ENCODE peak calls at places on chromosomes 4 and X, in nine cellular contexts. A, T, N, I, P, C, E, Y and K are unnamed samples.

GRCh38 chr4:8643986-8644385 is 51.4 kb downstream of the CPZ start:
- DNase-seq in A (no peak), T (no peak), N (no peak), I (no peak), P (no peak), C (no peak), E (no peak), Y (peak), K (no peak)

GRCh38 chrX:31279359-31279758 is 207.5 kb upstream of the FTHL17 start:
- DNase-seq in A (no peak), T (no peak), N (no peak), I (no peak), P (no peak), C (peak), E (peak), Y (no peak), K (no peak)

GRCh38 chr4:95867919-95868318 is 28.0 kb downstream of the PDHA2 start:
- DNase-seq in A (no peak), T (no peak), N (no peak), I (no peak), P (peak), C (peak), E (no peak), Y (no peak), K (no peak)

GRCh38 chr4:84451546-84451945 is 47.5 kb downstream of the NKX6-1 start:
- DNase-seq in A (no peak), T (no peak), N (no peak), I (no peak), P (peak), C (peak), E (peak), Y (no peak), K (no peak)

GRCh38 chr4:177302371-177303100 is 7.1 kb upstream of the NEIL3 start:
- DNase-seq in A (no peak), T (no peak), N (no peak), I (no peak), P (no peak), C (no peak), E (no peak), Y (no peak), K (no peak)

GRCh38 chr4:128649161-128649560 is 160.3 kb upstream of the JADE1 start:
- DNase-seq in A (no peak), T (no peak), N (no peak), I (no peak), P (no peak), C (peak), E (no peak), Y (no peak), K (no peak)

GRCh38 chr4:112509243-112510190 is 6.5 kb downstream of the NEUROG2 start:
- DNase-seq in A (no peak), T (no peak), N (peak), I (no peak), P (no peak), C (no peak), E (no peak), Y (no peak), K (no peak)

GRCh38 chr4:156598138-156598681 is 373.4 kb downstream of the PDGFC start:
- DNase-seq in A (no peak), T (no peak), N (no peak), I (no peak), P (no peak), C (peak), E (peak), Y (no peak), K (no peak)

GRCh38 chr4:37770016-37770415 is 56.5 kb upstream of the PGM2 start:
- DNase-seq in A (no peak), T (no peak), N (no peak), I (no peak), P (no peak), C (no peak), E (peak), Y (no peak), K (no peak)

GRCh38 chr4:180565856-180566431 is 1677.3 kb upstream of the TENM3 start:
- DNase-seq in A (no peak), T (no peak), N (no peak), I (no peak), P (no peak), C (no peak), E (no peak), Y (no peak), K (no peak)

GRCh38 chrX:25853002-25853479 is 285.1 kb upstream of the MAGEB18 start:
- DNase-seq in A (no peak), T (no peak), N (no peak), I (no peak), P (no peak), C (no peak), E (no peak), Y (no peak), K (no peak)

GRCh38 chr4:133143775-133144430 is 5.2 kb upstream of the PCDH10 start:
- DNase-seq in A (no peak), T (no peak), N (no peak), I (no peak), P (no peak), C (no peak), E (no peak), Y (no peak), K (no peak)

GRCh38 chrX:40912166-40912565 is 173.1 kb upstream of the USP9X start:
- DNase-seq in A (no peak), T (no peak), N (no peak), I (no peak), P (no peak), C (no peak), E (no peak), Y (no peak), K (no peak)

GRCh38 chr4:182531555-182532162 is 288.5 kb downstream of the TENM3 start:
- DNase-seq in A (no peak), T (no peak), N (no peak), I (no peak), P (no peak), C (no peak), E (peak), Y (no peak), K (no peak)

GRCh38 chr4:101280866-101281600 is 66.3 kb downstream of the PPP3CA start:
- DNase-seq in A (no peak), T (no peak), N (no peak), I (no peak), P (no peak), C (no peak), E (no peak), Y (no peak), K (no peak)

GRCh38 chr4:144754562-144755410 is 108.8 kb downstream of the HHIP start:
- DNase-seq in A (no peak), T (peak), N (no peak), I (no peak), P (no peak), C (no peak), E (peak), Y (no peak), K (no peak)

DNA sequence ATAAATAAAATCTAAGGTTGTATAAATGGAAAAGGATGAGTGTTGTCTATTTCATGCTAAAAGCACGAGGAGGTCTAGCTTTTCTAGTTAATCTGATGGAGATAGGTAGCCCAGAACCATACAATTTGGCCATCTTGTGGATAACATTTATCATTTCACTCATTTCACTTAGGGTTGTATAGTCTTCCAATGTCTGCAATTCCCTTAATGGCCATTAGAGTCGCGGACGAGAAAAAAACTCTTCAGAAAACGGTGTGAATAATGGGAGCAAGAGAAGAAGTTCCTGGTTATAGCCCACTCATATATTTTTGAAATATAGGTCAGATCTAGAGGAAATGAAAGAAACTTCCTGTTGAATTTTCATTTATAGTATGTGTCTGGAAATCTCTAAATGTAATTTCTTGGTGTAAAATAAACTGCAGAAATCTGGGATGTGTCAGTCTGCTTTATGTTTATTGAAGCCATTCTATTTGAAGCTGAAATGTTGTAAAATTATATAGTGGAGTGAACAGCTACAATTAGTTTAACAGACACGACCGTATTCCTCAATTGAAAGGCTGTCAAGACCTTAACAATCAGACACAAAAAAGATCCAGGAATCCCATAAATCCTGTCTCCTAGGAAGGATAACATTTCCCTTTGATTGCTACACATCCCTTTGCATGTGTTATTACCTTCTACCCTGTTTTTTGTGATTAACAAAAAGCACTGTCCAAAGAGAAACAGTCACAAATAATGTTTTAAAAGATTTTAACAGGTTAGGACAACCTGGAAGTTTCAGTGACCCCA is 47.7 kb upstream of the MGST2 start:
- DNase-seq in A (no peak), T (no peak), N (no peak), I (no peak), P (peak), C (no peak), E (no peak), Y (no peak), K (no peak)
- TF ChIP-seq CTCF in A (peak), T (peak), N (peak), I (peak), P (peak), C (peak), E (peak), Y (peak), K (no peak)

GRCh38 chr4:120317713-120318112 is 251.1 kb upstream of the MAD2L1 start:
- DNase-seq in A (no peak), T (no peak), N (no peak), I (no peak), P (no peak), C (no peak), E (no peak), Y (no peak), K (no peak)
- TF ChIP-seq CTCF in A (no peak), T (no peak), N (no peak), I (no peak), P (no peak), C (no peak), E (no peak), Y (no peak), K (no peak)

DNA sequence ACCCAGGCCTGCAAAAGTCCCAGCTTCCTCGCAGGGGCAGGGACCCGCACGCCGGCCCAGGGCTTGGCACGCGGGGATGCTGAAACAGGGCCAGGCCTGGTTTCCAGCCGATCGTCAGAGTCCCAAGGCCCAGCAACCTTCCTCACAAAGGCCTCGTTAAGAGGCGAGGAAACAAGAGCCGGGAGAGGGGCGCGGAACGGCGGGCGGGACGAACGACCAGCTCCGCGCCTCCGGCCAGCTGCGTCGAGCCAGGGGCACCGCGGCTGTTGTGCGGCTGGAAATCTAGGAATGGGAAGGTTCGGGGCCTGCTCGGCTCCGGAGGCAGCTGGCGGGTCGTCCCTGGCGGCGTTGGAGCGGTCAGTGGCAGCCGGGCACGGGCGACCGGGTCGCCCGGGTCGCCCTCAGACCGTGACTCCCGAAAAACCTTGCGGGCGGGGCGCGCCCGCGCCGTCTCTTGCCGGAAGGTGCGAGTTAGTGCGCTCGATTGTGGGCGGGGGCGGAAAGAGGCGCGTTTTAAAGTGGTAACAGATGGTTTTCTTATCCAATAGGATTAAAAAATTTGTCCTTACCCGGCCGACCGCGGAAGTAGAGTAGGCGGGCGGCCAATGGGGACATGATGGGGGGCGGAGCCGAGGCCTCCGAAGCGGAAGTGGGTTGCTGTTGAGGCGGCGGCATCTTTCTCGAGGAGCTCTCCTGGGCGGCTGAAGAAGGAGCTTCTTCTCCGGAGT is at the start of gene RNF4:
- DNase-seq in A (peak), T (peak), N (peak), I (peak), P (peak), C (peak), E (peak), Y (peak), K (peak)
- TF ChIP-seq CTCF in A (no peak), T (no peak), N (no peak), I (no peak), P (no peak), C (no peak), E (no peak), Y (no peak), K (no peak)

GRCh38 chr4:2535386-2536192 is 858 bp upstream of the FAM193A start:
- DNase-seq in A (no peak), T (peak), N (peak), I (peak), P (peak), C (peak), E (no peak), Y (peak), K (no peak)
- TF ChIP-seq CTCF in A (peak), T (no peak), N (no peak), I (peak), P (peak), C (peak), E (peak), Y (peak), K (no peak)

DNA sequence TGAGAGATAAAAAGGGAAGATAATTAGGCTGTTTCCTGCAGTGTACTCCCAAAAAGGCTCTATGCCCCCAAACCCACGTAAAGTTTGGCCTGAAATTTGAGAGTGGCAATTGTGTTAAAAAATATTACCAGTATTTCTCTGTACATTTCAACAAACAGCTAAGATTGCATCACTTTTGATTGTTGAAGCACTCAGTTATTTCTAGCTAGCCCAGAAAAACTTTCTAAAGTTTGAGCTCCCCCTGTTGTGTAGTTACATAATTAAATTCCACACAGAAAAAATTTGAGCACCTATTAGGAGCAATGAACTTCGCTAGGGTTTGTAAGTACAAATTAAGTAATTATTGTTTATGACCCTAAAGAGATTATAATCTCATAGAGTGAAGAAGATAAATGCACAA is 109.4 kb downstream of the DLG3 start:
- DNase-seq in A (peak), T (no peak), N (no peak), I (no peak), P (no peak), C (peak), E (peak), Y (no peak), K (no peak)
- TF ChIP-seq CTCF in A (peak), T (no peak), N (no peak), I (peak), P (peak), C (peak), E (no peak), Y (peak), K (peak)

GRCh38 chr4:12178614-12179263 is 750.0 kb upstream of the HS3ST1 start:
- DNase-seq in A (no peak), T (no peak), N (no peak), I (no peak), P (no peak), C (no peak), E (no peak), Y (no peak), K (no peak)
- TF ChIP-seq CTCF in A (no peak), T (no peak), N (no peak), I (no peak), P (no peak), C (no peak), E (no peak), Y (no peak), K (no peak)

GRCh38 chrX:54044126-54044876 is at the start of gene PHF8:
- DNase-seq in A (peak), T (peak), N (peak), I (peak), P (peak), C (peak), E (peak), Y (peak), K (no peak)
- TF ChIP-seq CTCF in A (no peak), T (no peak), N (no peak), I (no peak), P (no peak), C (no peak), E (peak), Y (no peak), K (no peak)

GRCh38 chr4:123994917-123995316 is 598.3 kb downstream of the SPRY1 start:
- DNase-seq in A (no peak), T (no peak), N (no peak), I (no peak), P (no peak), C (no peak), E (no peak), Y (no peak), K (no peak)

GRCh38 chr4:123986268-123986798 is 589.7 kb downstream of the SPRY1 start:
- DNase-seq in A (peak), T (no peak), N (no peak), I (no peak), P (no peak), C (no peak), E (peak), Y (no peak), K (no peak)

GRCh38 chr4:123987408-123987807 is 590.8 kb downstream of the SPRY1 start:
- DNase-seq in A (no peak), T (no peak), N (no peak), I (no peak), P (no peak), C (no peak), E (no peak), Y (no peak), K (no peak)

GRCh38 chr4:123984881-123985280 is 588.3 kb downstream of the SPRY1 start:
- DNase-seq in A (no peak), T (no peak), N (no peak), I (no peak), P (no peak), C (no peak), E (no peak), Y (no peak), K (no peak)

DNA sequence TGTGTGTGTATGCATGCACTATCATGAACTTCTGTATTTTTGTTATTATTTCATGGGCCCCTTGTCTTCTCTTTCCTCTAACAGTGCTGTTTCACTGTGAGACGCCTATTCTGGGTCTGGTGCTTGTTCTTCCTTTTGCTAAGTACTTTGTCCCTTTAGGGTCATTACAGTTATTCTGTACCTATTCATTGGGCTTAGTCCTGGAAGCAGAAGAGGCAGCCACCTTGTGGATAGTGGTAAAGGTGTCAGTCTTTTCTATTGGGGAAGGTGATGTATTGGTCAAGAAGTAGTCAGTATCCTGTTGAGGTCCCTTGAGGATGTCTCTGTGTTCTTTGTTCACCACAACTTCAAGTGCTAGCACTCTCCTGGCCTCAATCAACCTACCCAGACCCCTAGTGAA is 593.7 kb downstream of the SPRY1 start:
- DNase-seq in A (no peak), T (no peak), N (no peak), I (no peak), P (no peak), C (no peak), E (no peak), Y (no peak), K (no peak)
- TF ChIP-seq CTCF in A (peak), T (no peak), N (no peak), I (no peak), P (no peak), C (peak), E (no peak), Y (no peak), K (no peak)

GRCh38 chr4:52861879-52862604 is at the start of gene RASL11B:
- DNase-seq in A (no peak), T (peak), N (peak), I (peak), P (no peak), C (peak), E (peak), Y (peak), K (peak)
- TF ChIP-seq CTCF in A (no peak), T (no peak), N (peak), I (peak), P (no peak), C (peak), E (no peak), Y (peak), K (no peak)

GRCh38 chr4:76784237-76784636 is 113.7 kb downstream of the SOWAHB start:
- DNase-seq in A (no peak), T (no peak), N (no peak), I (no peak), P (no peak), C (no peak), E (peak), Y (no peak), K (no peak)
- TF ChIP-seq CTCF in A (peak), T (no peak), N (no peak), I (no peak), P (peak), C (peak), E (peak), Y (no peak), K (no peak)